ENCODE peak calls at places on chromosome X, in four cellular contexts. C is H1, T is HepG2, K is GM12878. U is an unnamed sample.
A peak's percentile ranks its signal among the peaks of the same experiment; 100 is the strongest.

GRCh38 chrX:53287493-53288138 is 6.2 kb upstream of the IQSEC2 start:
- DNase-seq in K (peak; percentile 11), C (no peak), T (no peak), U (no peak)

GRCh38 chrX:68988865-68989264 is 160.0 kb downstream of the EFNB1 start:
- DNase-seq in T (no peak), K (no peak), C (no peak), U (no peak)

GRCh38 chrX:16222123-16222522 is 54.8 kb downstream of the MAGEB17 start:
- DNase-seq in C (no peak), K (no peak), T (no peak), U (no peak)

GRCh38 chrX:12138366-12139313 is at the start of gene FRMPD4:
- DNase-seq in K (no peak), C (peak; percentile 57), T (no peak), U (no peak)

GRCh38 chrX:35919536-35920309 is at the start of gene CFAP47:
- DNase-seq in C (peak; percentile 50), T (no peak), K (no peak), U (no peak)

GRCh38 chrX:130094712-130095111 is 15.6 kb downstream of the ELF4 start:
- DNase-seq in T (no peak), K (no peak), C (no peak), U (no peak)

GRCh38 chrX:150158554-150159332 is 204.4 kb upstream of the MAMLD1 start:
- DNase-seq in C (no peak), T (no peak), K (no peak), U (no peak)

GRCh38 chrX:48468693-48469691 is 1.1 kb downstream of the SLC38A5 start:
- DNase-seq in K (no peak), C (peak; percentile 61), T (no peak), U (peak; percentile 78)

GRCh38 chrX:77595848-77596247 is 148.7 kb downstream of the FGF16 start:
- DNase-seq in C (no peak), T (no peak), K (no peak), U (no peak)

GRCh38 chrX:10039821-10040793 is 72.9 kb downstream of the CLDN34 start:
- DNase-seq in T (peak; percentile 41), C (no peak), K (no peak), U (no peak)

GRCh38 chrX:112738347-112739033 is 58.8 kb upstream of the LHFPL1 start:
- DNase-seq in K (no peak), C (no peak), T (no peak), U (no peak)

GRCh38 chrX:100695302-100695701 is 36.6 kb downstream of the SYTL4 start:
- DNase-seq in T (peak; percentile 2), K (no peak), C (no peak), U (no peak)

GRCh38 chrX:10971176-10971575 is 140.0 kb upstream of the HCCS start:
- DNase-seq in K (no peak), T (no peak), C (no peak), U (no peak)

GRCh38 chrX:70960728-70961127 is 29.8 kb upstream of the SLC7A3 start:
- DNase-seq in K (no peak), C (no peak), T (no peak), U (no peak)

GRCh38 chrX:41558531-41558930 is 111.4 kb downstream of the NYX start:
- DNase-seq in K (no peak), C (no peak), T (no peak), U (peak; percentile 14)

GRCh38 chrX:30270639-30271038 is 23.7 kb downstream of the MAGEB1 start:
- DNase-seq in C (no peak), K (no peak), T (no peak), U (no peak)

GRCh38 chrX:141642979-141643378 is 53.5 kb downstream of the SPANXA2 start:
- DNase-seq in C (no peak), K (no peak), T (no peak), U (no peak)

GRCh38 chrX:29652484-29652883 is 562.9 kb upstream of the MAGEB2 start:
- DNase-seq in T (no peak), C (no peak), K (no peak), U (no peak)

GRCh38 chrX:24259544-24260240 is 54.2 kb downstream of the SUPT20HL2 start:
- DNase-seq in K (no peak), T (peak; percentile 56), C (no peak), U (peak; percentile 68)

GRCh38 chrX:71995122-71995521 is 84.5 kb downstream of the NHSL2 start:
- DNase-seq in C (no peak), K (no peak), T (no peak), U (no peak)

GRCh38 chrX:8003147-8003883 is 76.1 kb upstream of the PNPLA4 start:
- DNase-seq in C (no peak), K (no peak), T (no peak), U (no peak)

GRCh38 chrX:103376979-103377324 is 614 bp downstream of the BEX3 start:
- DNase-seq in T (no peak), K (no peak), C (no peak), U (no peak)

GRCh38 chrX:10531927-10532326 is 88.5 kb downstream of the MID1 start:
- DNase-seq in K (no peak), T (no peak), C (no peak), U (no peak)

GRCh38 chrX:118423558-118423957 is 72.1 kb upstream of the DOCK11 start:
- DNase-seq in T (no peak), C (no peak), K (peak; percentile 24), U (no peak)

GRCh38 chrX:68703849-68704248 is 56.4 kb downstream of the STARD8 start:
- DNase-seq in C (no peak), T (no peak), K (no peak), U (no peak)

GRCh38 chrX:133913009-133913408 is 72.4 kb downstream of the GPC3 start:
- DNase-seq in T (no peak), C (no peak), K (no peak), U (no peak)

GRCh38 chrX:143994206-143994605 is 110.3 kb downstream of the UBE2NL start:
- DNase-seq in C (no peak), T (no peak), K (no peak), U (no peak)

GRCh38 chrX:39805022-39805421 is 292.7 kb downstream of the BCOR start:
- DNase-seq in T (no peak), C (no peak), K (no peak), U (no peak)

GRCh38 chrX:119190251-119190651 is 45.8 kb upstream of the PGRMC1 start:
- DNase-seq in T (no peak), K (no peak), C (no peak), U (no peak)

GRCh38 chrX:75784689-75785491 is at the start of gene MAGEE2:
- DNase-seq in C (no peak), K (no peak), T (peak; percentile 0), U (no peak)

GRCh38 chrX:139086243-139086642 is 374.7 kb upstream of the FGF13 start:
- DNase-seq in T (no peak), K (no peak), C (no peak), U (no peak)

GRCh38 chrX:134377537-134377936 is 82.4 kb upstream of the HPRT1 start:
- DNase-seq in K (no peak), T (peak; percentile 48), C (no peak), U (no peak)

GRCh38 chrX:30589146-30589888 is 11.8 kb upstream of the TASL start:
- DNase-seq in T (no peak), K (no peak), C (no peak), U (no peak)

GRCh38 chrX:112851806-112852205 is 11.2 kb upstream of the AMOT start:
- DNase-seq in C (no peak), T (no peak), K (peak; percentile 63), U (no peak)

GRCh38 chrX:119728487-119728886 is 29.9 kb upstream of the SOWAHD start:
- DNase-seq in K (no peak), T (peak; percentile 28), C (no peak), U (no peak)

GRCh38 chrX:135981662-135982061 is 3.6 kb upstream of the SLC9A6 start:
- DNase-seq in C (no peak), T (no peak), K (no peak), U (peak; percentile 13)

GRCh38 chrX:149124526-149125108 is 380.5 kb downstream of the IDS start:
- DNase-seq in T (no peak), C (no peak), K (no peak), U (no peak)

GRCh38 chrX:42976729-42977366 is 198.9 kb upstream of the PPP1R2C start:
- DNase-seq in K (no peak), C (no peak), T (no peak), U (no peak)

GRCh38 chrX:15301924-15302323 is 13.5 kb downstream of the ASB11 start:
- DNase-seq in K (no peak), C (no peak), T (no peak), U (no peak)

GRCh38 chrX:153875391-153876111 is 10.4 kb downstream of the L1CAM start:
- DNase-seq in K (no peak), T (no peak), C (peak; percentile 95), U (peak; percentile 65)
- TF ChIP-seq CBX5 in K (no peak), T (peak; percentile 98), C (no peak), U (no peak)

DNA sequence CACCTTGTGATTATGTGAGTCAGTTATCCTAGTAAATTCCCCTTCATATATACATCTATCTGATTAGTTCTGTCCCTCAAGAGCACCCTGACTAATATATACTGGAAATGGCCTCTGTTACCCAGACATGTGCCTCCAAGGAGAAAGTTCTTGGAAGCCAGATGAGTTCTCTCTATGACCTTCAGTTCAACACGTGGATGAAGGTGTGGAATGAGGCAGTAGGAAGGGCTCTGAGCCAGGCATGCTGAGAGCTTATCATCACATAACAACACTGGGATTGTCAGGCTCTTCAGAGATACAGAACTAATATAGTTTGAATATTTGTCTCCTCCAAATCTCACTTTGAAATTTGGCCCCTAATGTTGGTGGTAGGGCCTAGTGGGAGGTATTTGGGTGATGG is 44.4 kb upstream of the DHRSX start:
- DNase-seq in T (no peak), C (no peak), K (no peak), U (no peak)
- TF ChIP-seq CBX5 in T (no peak), C (no peak), K (no peak), U (no peak)

DNA sequence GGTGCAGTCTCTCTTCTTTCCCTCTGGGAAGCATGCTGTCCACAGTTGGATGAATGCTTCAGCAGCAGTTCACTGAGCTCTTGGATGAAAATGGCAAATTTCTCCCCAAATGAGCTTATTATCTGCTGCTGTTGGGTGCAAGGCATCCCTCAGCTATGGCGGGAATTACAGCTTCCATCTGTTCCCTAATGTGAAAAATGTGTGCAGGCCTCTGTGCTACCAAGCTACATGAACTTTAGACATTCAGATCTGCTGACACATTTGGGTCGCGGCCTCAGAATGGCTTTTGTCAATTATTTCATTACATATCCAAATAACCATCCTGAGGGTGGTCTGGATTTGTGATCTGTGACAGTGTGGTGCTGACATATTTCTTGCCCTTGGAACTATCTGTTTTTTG is 119.5 kb upstream of the SCML1 start:
- DNase-seq in K (no peak), C (no peak), T (no peak), U (no peak)
- TF ChIP-seq CBX5 in K (no peak), C (no peak), T (no peak), U (no peak)

DNA sequence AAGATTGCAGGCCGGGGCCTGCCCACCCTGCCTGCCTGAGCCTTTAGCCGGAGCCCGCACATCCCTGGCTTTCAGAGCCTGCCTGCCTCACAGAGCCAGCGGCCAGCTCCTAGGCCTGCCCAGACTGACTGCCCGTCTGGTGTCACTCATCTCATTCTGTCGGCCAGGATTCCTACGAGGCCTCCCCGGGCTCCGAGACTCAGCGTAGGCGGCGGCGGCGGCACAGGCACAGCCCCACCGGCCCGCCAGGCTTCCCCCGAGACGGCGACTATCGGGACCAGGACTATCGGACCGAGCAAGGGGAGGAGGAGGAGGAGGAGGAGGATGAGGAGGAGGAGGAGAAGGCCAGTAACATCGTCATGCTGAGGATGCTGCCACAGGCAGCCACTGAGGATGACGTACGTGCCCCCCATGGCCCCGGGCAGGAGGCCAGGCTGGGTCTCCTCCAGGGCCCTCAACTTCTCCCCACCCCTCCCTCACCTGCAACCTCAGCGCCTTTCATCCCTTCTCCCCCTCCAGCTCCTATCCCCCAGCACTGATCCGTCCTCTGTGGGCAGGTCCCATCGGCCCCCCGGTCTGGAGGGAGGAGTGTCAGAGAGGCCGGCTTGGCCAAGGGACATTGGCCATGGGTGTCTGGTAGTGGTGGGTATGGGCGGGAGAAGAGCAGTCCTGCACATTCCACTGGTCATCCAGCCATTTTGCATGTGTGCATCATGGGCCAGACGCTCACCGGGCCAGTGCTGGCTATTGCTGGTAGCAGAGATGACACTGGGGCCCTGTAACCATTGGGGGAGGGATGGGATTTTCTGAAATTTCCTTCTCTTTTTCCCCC is 22.6 kb upstream of the UBA1 start:
- DNase-seq in K (no peak), C (no peak), T (no peak), U (no peak)
- TF ChIP-seq CBX5 in K (no peak), C (no peak), T (no peak), U (no peak)

U was measured in K562.